ENCODE peak calls at places on chromosomes 16 and 17, in eight cellular contexts. One of them, this sample, is unnamed.

GRCh38 chr17:80619535-80620235 is 75.0 kb downstream of the RPTOR start:
- DNase-seq in T-cell: no peak
- DNase-seq in AML-193: no peak
- DNase-seq in NCI-H226: peak
- DNase-seq in GM03348: no peak
- DNase-seq in myocyte: no peak
- DNase-seq in stimulated activated CD4-positive, alpha-beta T cell treated with anti-CD3 and anti-CD28 coated beads, Interleukin-1b, Interleukin-23, amount 100 ng/mL, for 1 hour: no peak
- DNase-seq in activated CD4-positive, alpha-beta T cell treated with anti-CD3 and anti-CD28 coated beads, Interleukin-2, amount 50 U/mL, for 48 hours: no peak
- DNase-seq in this sample: no peak

GRCh38 chr16:17029602-17030350 is 441.0 kb downstream of the XYLT1 start:
- DNase-seq in activated CD4-positive, alpha-beta T cell treated with anti-CD3 and anti-CD28 coated beads, Interleukin-2, amount 50 U/mL, for 48 hours: no peak
- DNase-seq in AML-193: no peak
- DNase-seq in GM03348: no peak
- DNase-seq in NCI-H226: no peak
- DNase-seq in stimulated activated CD4-positive, alpha-beta T cell treated with anti-CD3 and anti-CD28 coated beads, Interleukin-1b, Interleukin-23, amount 100 ng/mL, for 1 hour: no peak
- DNase-seq in myocyte: no peak
- DNase-seq in T-cell: no peak
- DNase-seq in this sample: no peak

GRCh38 chr17:77863814-77864161 is 94.7 kb upstream of the TNRC6C start:
- DNase-seq in T-cell: no peak
- DNase-seq in stimulated activated CD4-positive, alpha-beta T cell treated with anti-CD3 and anti-CD28 coated beads, Interleukin-1b, Interleukin-23, amount 100 ng/mL, for 1 hour: no peak
- DNase-seq in NCI-H226: no peak
- DNase-seq in AML-193: peak
- DNase-seq in myocyte: peak
- DNase-seq in activated CD4-positive, alpha-beta T cell treated with anti-CD3 and anti-CD28 coated beads, Interleukin-2, amount 50 U/mL, for 48 hours: no peak
- DNase-seq in GM03348: peak
- DNase-seq in this sample: no peak

GRCh38 chr16:89785523-89786155 is 30.8 kb downstream of the FANCA start:
- DNase-seq in T-cell: peak
- DNase-seq in AML-193: no peak
- DNase-seq in myocyte: no peak
- DNase-seq in activated CD4-positive, alpha-beta T cell treated with anti-CD3 and anti-CD28 coated beads, Interleukin-2, amount 50 U/mL, for 48 hours: no peak
- DNase-seq in stimulated activated CD4-positive, alpha-beta T cell treated with anti-CD3 and anti-CD28 coated beads, Interleukin-1b, Interleukin-23, amount 100 ng/mL, for 1 hour: no peak
- DNase-seq in GM03348: no peak
- DNase-seq in NCI-H226: no peak
- DNase-seq in this sample: no peak

GRCh38 chr17:79904865-79905264 is 65.6 kb upstream of the CBX4 start:
- DNase-seq in T-cell: no peak
- DNase-seq in GM03348: no peak
- DNase-seq in NCI-H226: no peak
- DNase-seq in stimulated activated CD4-positive, alpha-beta T cell treated with anti-CD3 and anti-CD28 coated beads, Interleukin-1b, Interleukin-23, amount 100 ng/mL, for 1 hour: no peak
- DNase-seq in AML-193: no peak
- DNase-seq in myocyte: no peak
- DNase-seq in activated CD4-positive, alpha-beta T cell treated with anti-CD3 and anti-CD28 coated beads, Interleukin-2, amount 50 U/mL, for 48 hours: no peak
- DNase-seq in this sample: no peak

GRCh38 chr16:88650749-88651275 is at the start of gene CYBA:
- DNase-seq in stimulated activated CD4-positive, alpha-beta T cell treated with anti-CD3 and anti-CD28 coated beads, Interleukin-1b, Interleukin-23, amount 100 ng/mL, for 1 hour: peak
- DNase-seq in GM03348: peak
- DNase-seq in NCI-H226: peak
- DNase-seq in activated CD4-positive, alpha-beta T cell treated with anti-CD3 and anti-CD28 coated beads, Interleukin-2, amount 50 U/mL, for 48 hours: peak
- DNase-seq in myocyte: no peak
- DNase-seq in T-cell: peak
- DNase-seq in AML-193: peak
- DNase-seq in this sample: peak

GRCh38 chr17:56834380-56835258 is 668 bp downstream of the DGKE start:
- DNase-seq in GM03348: peak
- DNase-seq in stimulated activated CD4-positive, alpha-beta T cell treated with anti-CD3 and anti-CD28 coated beads, Interleukin-1b, Interleukin-23, amount 100 ng/mL, for 1 hour: peak
- DNase-seq in T-cell: peak
- DNase-seq in AML-193: no peak
- DNase-seq in myocyte: no peak
- DNase-seq in activated CD4-positive, alpha-beta T cell treated with anti-CD3 and anti-CD28 coated beads, Interleukin-2, amount 50 U/mL, for 48 hours: peak
- DNase-seq in NCI-H226: no peak
- DNase-seq in this sample: no peak

GRCh38 chr16:3456374-3456773 is 12.9 kb downstream of the NAA60 start:
- DNase-seq in GM03348: no peak
- DNase-seq in NCI-H226: no peak
- DNase-seq in stimulated activated CD4-positive, alpha-beta T cell treated with anti-CD3 and anti-CD28 coated beads, Interleukin-1b, Interleukin-23, amount 100 ng/mL, for 1 hour: no peak
- DNase-seq in myocyte: peak
- DNase-seq in activated CD4-positive, alpha-beta T cell treated with anti-CD3 and anti-CD28 coated beads, Interleukin-2, amount 50 U/mL, for 48 hours: no peak
- DNase-seq in AML-193: peak
- DNase-seq in T-cell: no peak
- DNase-seq in this sample: peak

GRCh38 chr17:14308636-14308964 is 7.7 kb downstream of the HS3ST3B1 start:
- DNase-seq in AML-193: no peak
- DNase-seq in activated CD4-positive, alpha-beta T cell treated with anti-CD3 and anti-CD28 coated beads, Interleukin-2, amount 50 U/mL, for 48 hours: no peak
- DNase-seq in GM03348: no peak
- DNase-seq in myocyte: no peak
- DNase-seq in NCI-H226: no peak
- DNase-seq in stimulated activated CD4-positive, alpha-beta T cell treated with anti-CD3 and anti-CD28 coated beads, Interleukin-1b, Interleukin-23, amount 100 ng/mL, for 1 hour: no peak
- DNase-seq in T-cell: no peak
- DNase-seq in this sample: no peak

GRCh38 chr16:23155445-23156049 is 6.3 kb upstream of the USP31 start:
- DNase-seq in AML-193: no peak
- DNase-seq in GM03348: no peak
- DNase-seq in stimulated activated CD4-positive, alpha-beta T cell treated with anti-CD3 and anti-CD28 coated beads, Interleukin-1b, Interleukin-23, amount 100 ng/mL, for 1 hour: no peak
- DNase-seq in T-cell: no peak
- DNase-seq in myocyte: no peak
- DNase-seq in NCI-H226: no peak
- DNase-seq in activated CD4-positive, alpha-beta T cell treated with anti-CD3 and anti-CD28 coated beads, Interleukin-2, amount 50 U/mL, for 48 hours: no peak
- DNase-seq in this sample: peak

GRCh38 chr16:3690991-3691720 is 26.2 kb downstream of the TRAP1 start:
- DNase-seq in T-cell: no peak
- DNase-seq in NCI-H226: no peak
- DNase-seq in stimulated activated CD4-positive, alpha-beta T cell treated with anti-CD3 and anti-CD28 coated beads, Interleukin-1b, Interleukin-23, amount 100 ng/mL, for 1 hour: no peak
- DNase-seq in AML-193: no peak
- DNase-seq in myocyte: peak
- DNase-seq in GM03348: peak
- DNase-seq in activated CD4-positive, alpha-beta T cell treated with anti-CD3 and anti-CD28 coated beads, Interleukin-2, amount 50 U/mL, for 48 hours: no peak
- DNase-seq in this sample: no peak

GRCh38 chr17:59329558-59330313 is 1.7 kb upstream of the YPEL2 start:
- DNase-seq in GM03348: peak
- DNase-seq in NCI-H226: peak
- DNase-seq in T-cell: peak
- DNase-seq in activated CD4-positive, alpha-beta T cell treated with anti-CD3 and anti-CD28 coated beads, Interleukin-2, amount 50 U/mL, for 48 hours: peak
- DNase-seq in stimulated activated CD4-positive, alpha-beta T cell treated with anti-CD3 and anti-CD28 coated beads, Interleukin-1b, Interleukin-23, amount 100 ng/mL, for 1 hour: no peak
- DNase-seq in myocyte: peak
- DNase-seq in AML-193: peak
- DNase-seq in this sample: peak

GRCh38 chr17:37787055-37787720 is 42.3 kb upstream of the HNF1B start:
- DNase-seq in T-cell: no peak
- DNase-seq in GM03348: peak
- DNase-seq in myocyte: no peak
- DNase-seq in AML-193: no peak
- DNase-seq in stimulated activated CD4-positive, alpha-beta T cell treated with anti-CD3 and anti-CD28 coated beads, Interleukin-1b, Interleukin-23, amount 100 ng/mL, for 1 hour: no peak
- DNase-seq in activated CD4-positive, alpha-beta T cell treated with anti-CD3 and anti-CD28 coated beads, Interleukin-2, amount 50 U/mL, for 48 hours: no peak
- DNase-seq in NCI-H226: peak
- DNase-seq in this sample: no peak

GRCh38 chr17:47253541-47254402 is at the start of gene ITGB3:
- DNase-seq in stimulated activated CD4-positive, alpha-beta T cell treated with anti-CD3 and anti-CD28 coated beads, Interleukin-1b, Interleukin-23, amount 100 ng/mL, for 1 hour: peak
- DNase-seq in AML-193: peak
- DNase-seq in activated CD4-positive, alpha-beta T cell treated with anti-CD3 and anti-CD28 coated beads, Interleukin-2, amount 50 U/mL, for 48 hours: peak
- DNase-seq in T-cell: peak
- DNase-seq in NCI-H226: peak
- DNase-seq in GM03348: peak
- DNase-seq in myocyte: peak
- DNase-seq in this sample: peak

GRCh38 chr17:61461967-61462733 is 9.9 kb downstream of the TBX4 start:
- DNase-seq in T-cell: no peak
- DNase-seq in stimulated activated CD4-positive, alpha-beta T cell treated with anti-CD3 and anti-CD28 coated beads, Interleukin-1b, Interleukin-23, amount 100 ng/mL, for 1 hour: no peak
- DNase-seq in activated CD4-positive, alpha-beta T cell treated with anti-CD3 and anti-CD28 coated beads, Interleukin-2, amount 50 U/mL, for 48 hours: no peak
- DNase-seq in AML-193: no peak
- DNase-seq in myocyte: peak
- DNase-seq in GM03348: peak
- DNase-seq in NCI-H226: no peak
- DNase-seq in this sample: no peak

GRCh38 chr16:49596699-49597291 is 223.2 kb downstream of the C16orf78 start:
- DNase-seq in activated CD4-positive, alpha-beta T cell treated with anti-CD3 and anti-CD28 coated beads, Interleukin-2, amount 50 U/mL, for 48 hours: no peak
- DNase-seq in T-cell: no peak
- DNase-seq in stimulated activated CD4-positive, alpha-beta T cell treated with anti-CD3 and anti-CD28 coated beads, Interleukin-1b, Interleukin-23, amount 100 ng/mL, for 1 hour: no peak
- DNase-seq in GM03348: no peak
- DNase-seq in myocyte: peak
- DNase-seq in AML-193: no peak
- DNase-seq in NCI-H226: no peak
- DNase-seq in this sample: no peak

GRCh38 chr17:41522301-41523224 is 3.9 kb upstream of the KRT15 start:
- DNase-seq in T-cell: no peak
- DNase-seq in GM03348: no peak
- DNase-seq in myocyte: no peak
- DNase-seq in activated CD4-positive, alpha-beta T cell treated with anti-CD3 and anti-CD28 coated beads, Interleukin-2, amount 50 U/mL, for 48 hours: no peak
- DNase-seq in AML-193: no peak
- DNase-seq in stimulated activated CD4-positive, alpha-beta T cell treated with anti-CD3 and anti-CD28 coated beads, Interleukin-1b, Interleukin-23, amount 100 ng/mL, for 1 hour: no peak
- DNase-seq in NCI-H226: peak
- DNase-seq in this sample: no peak

GRCh38 chr17:56441331-56441730 is 152.2 kb upstream of the NOG start:
- DNase-seq in myocyte: peak
- DNase-seq in T-cell: no peak
- DNase-seq in AML-193: no peak
- DNase-seq in NCI-H226: peak
- DNase-seq in stimulated activated CD4-positive, alpha-beta T cell treated with anti-CD3 and anti-CD28 coated beads, Interleukin-1b, Interleukin-23, amount 100 ng/mL, for 1 hour: no peak
- DNase-seq in activated CD4-positive, alpha-beta T cell treated with anti-CD3 and anti-CD28 coated beads, Interleukin-2, amount 50 U/mL, for 48 hours: no peak
- DNase-seq in GM03348: peak
- DNase-seq in this sample: no peak

GRCh38 chr16:3171855-3172593 is 16.0 kb upstream of the OR1F1 start:
- DNase-seq in myocyte: no peak
- DNase-seq in stimulated activated CD4-positive, alpha-beta T cell treated with anti-CD3 and anti-CD28 coated beads, Interleukin-1b, Interleukin-23, amount 100 ng/mL, for 1 hour: no peak
- DNase-seq in NCI-H226: no peak
- DNase-seq in T-cell: no peak
- DNase-seq in AML-193: no peak
- DNase-seq in GM03348: no peak
- DNase-seq in activated CD4-positive, alpha-beta T cell treated with anti-CD3 and anti-CD28 coated beads, Interleukin-2, amount 50 U/mL, for 48 hours: peak
- DNase-seq in this sample: no peak

GRCh38 chr16:86819523-86819887 is 241.2 kb downstream of the FOXL1 start:
- DNase-seq in stimulated activated CD4-positive, alpha-beta T cell treated with anti-CD3 and anti-CD28 coated beads, Interleukin-1b, Interleukin-23, amount 100 ng/mL, for 1 hour: no peak
- DNase-seq in T-cell: no peak
- DNase-seq in activated CD4-positive, alpha-beta T cell treated with anti-CD3 and anti-CD28 coated beads, Interleukin-2, amount 50 U/mL, for 48 hours: no peak
- DNase-seq in NCI-H226: no peak
- DNase-seq in myocyte: peak
- DNase-seq in AML-193: no peak
- DNase-seq in GM03348: peak
- DNase-seq in this sample: no peak

GRCh38 chr17:3534881-3535252 is 22.7 kb downstream of the TRPV3 start:
- DNase-seq in stimulated activated CD4-positive, alpha-beta T cell treated with anti-CD3 and anti-CD28 coated beads, Interleukin-1b, Interleukin-23, amount 100 ng/mL, for 1 hour: no peak
- DNase-seq in activated CD4-positive, alpha-beta T cell treated with anti-CD3 and anti-CD28 coated beads, Interleukin-2, amount 50 U/mL, for 48 hours: peak
- DNase-seq in T-cell: no peak
- DNase-seq in AML-193: no peak
- DNase-seq in GM03348: peak
- DNase-seq in NCI-H226: no peak
- DNase-seq in myocyte: no peak
- DNase-seq in this sample: no peak

GRCh38 chr17:5182597-5183409 is 8.9 kb downstream of the ZNF594 start:
- DNase-seq in AML-193: no peak
- DNase-seq in stimulated activated CD4-positive, alpha-beta T cell treated with anti-CD3 and anti-CD28 coated beads, Interleukin-1b, Interleukin-23, amount 100 ng/mL, for 1 hour: no peak
- DNase-seq in myocyte: no peak
- DNase-seq in T-cell: no peak
- DNase-seq in GM03348: no peak
- DNase-seq in NCI-H226: no peak
- DNase-seq in activated CD4-positive, alpha-beta T cell treated with anti-CD3 and anti-CD28 coated beads, Interleukin-2, amount 50 U/mL, for 48 hours: no peak
- DNase-seq in this sample: no peak

GRCh38 chr17:74840989-74841666 is 18.6 kb downstream of the GRIN2C start:
- DNase-seq in NCI-H226: no peak
- DNase-seq in T-cell: no peak
- DNase-seq in myocyte: peak
- DNase-seq in activated CD4-positive, alpha-beta T cell treated with anti-CD3 and anti-CD28 coated beads, Interleukin-2, amount 50 U/mL, for 48 hours: no peak
- DNase-seq in stimulated activated CD4-positive, alpha-beta T cell treated with anti-CD3 and anti-CD28 coated beads, Interleukin-1b, Interleukin-23, amount 100 ng/mL, for 1 hour: no peak
- DNase-seq in AML-193: peak
- DNase-seq in GM03348: peak
- DNase-seq in this sample: peak

GRCh38 chr16:17829826-17830225 is 359.1 kb upstream of the XYLT1 start:
- DNase-seq in T-cell: no peak
- DNase-seq in NCI-H226: no peak
- DNase-seq in stimulated activated CD4-positive, alpha-beta T cell treated with anti-CD3 and anti-CD28 coated beads, Interleukin-1b, Interleukin-23, amount 100 ng/mL, for 1 hour: no peak
- DNase-seq in activated CD4-positive, alpha-beta T cell treated with anti-CD3 and anti-CD28 coated beads, Interleukin-2, amount 50 U/mL, for 48 hours: no peak
- DNase-seq in AML-193: no peak
- DNase-seq in GM03348: no peak
- DNase-seq in myocyte: no peak
- DNase-seq in this sample: no peak

GRCh38 chr17:41773190-41773588 is 13.3 kb downstream of the JUP start:
- DNase-seq in myocyte: peak
- DNase-seq in GM03348: peak
- DNase-seq in NCI-H226: peak
- DNase-seq in stimulated activated CD4-positive, alpha-beta T cell treated with anti-CD3 and anti-CD28 coated beads, Interleukin-1b, Interleukin-23, amount 100 ng/mL, for 1 hour: no peak
- DNase-seq in AML-193: no peak
- DNase-seq in T-cell: no peak
- DNase-seq in activated CD4-positive, alpha-beta T cell treated with anti-CD3 and anti-CD28 coated beads, Interleukin-2, amount 50 U/mL, for 48 hours: no peak
- DNase-seq in this sample: peak

GRCh38 chr17:28505986-28506665 is at the start of gene FOXN1:
- DNase-seq in AML-193: no peak
- DNase-seq in GM03348: no peak
- DNase-seq in activated CD4-positive, alpha-beta T cell treated with anti-CD3 and anti-CD28 coated beads, Interleukin-2, amount 50 U/mL, for 48 hours: no peak
- DNase-seq in T-cell: no peak
- DNase-seq in stimulated activated CD4-positive, alpha-beta T cell treated with anti-CD3 and anti-CD28 coated beads, Interleukin-1b, Interleukin-23, amount 100 ng/mL, for 1 hour: no peak
- DNase-seq in NCI-H226: no peak
- DNase-seq in myocyte: no peak
- DNase-seq in this sample: no peak

GRCh38 chr16:49491736-49492089 is 118.1 kb downstream of the C16orf78 start:
- DNase-seq in GM03348: no peak
- DNase-seq in stimulated activated CD4-positive, alpha-beta T cell treated with anti-CD3 and anti-CD28 coated beads, Interleukin-1b, Interleukin-23, amount 100 ng/mL, for 1 hour: no peak
- DNase-seq in T-cell: no peak
- DNase-seq in NCI-H226: no peak
- DNase-seq in myocyte: no peak
- DNase-seq in activated CD4-positive, alpha-beta T cell treated with anti-CD3 and anti-CD28 coated beads, Interleukin-2, amount 50 U/mL, for 48 hours: no peak
- DNase-seq in AML-193: no peak
- DNase-seq in this sample: peak

GRCh38 chr16:66475232-66475631 is 48.1 kb downstream of the BEAN1 start:
- DNase-seq in AML-193: no peak
- DNase-seq in T-cell: no peak
- DNase-seq in GM03348: no peak
- DNase-seq in activated CD4-positive, alpha-beta T cell treated with anti-CD3 and anti-CD28 coated beads, Interleukin-2, amount 50 U/mL, for 48 hours: no peak
- DNase-seq in stimulated activated CD4-positive, alpha-beta T cell treated with anti-CD3 and anti-CD28 coated beads, Interleukin-1b, Interleukin-23, amount 100 ng/mL, for 1 hour: no peak
- DNase-seq in NCI-H226: no peak
- DNase-seq in myocyte: no peak
- DNase-seq in this sample: no peak

GRCh38 chr16:10827691-10828341 is 9.2 kb upstream of the TVP23A start:
- DNase-seq in NCI-H226: peak
- DNase-seq in stimulated activated CD4-positive, alpha-beta T cell treated with anti-CD3 and anti-CD28 coated beads, Interleukin-1b, Interleukin-23, amount 100 ng/mL, for 1 hour: no peak
- DNase-seq in GM03348: peak
- DNase-seq in activated CD4-positive, alpha-beta T cell treated with anti-CD3 and anti-CD28 coated beads, Interleukin-2, amount 50 U/mL, for 48 hours: no peak
- DNase-seq in AML-193: no peak
- DNase-seq in T-cell: no peak
- DNase-seq in myocyte: peak
- DNase-seq in this sample: peak

GRCh38 chr16:29815793-29816693 is at the start of gene PAGR1:
- DNase-seq in T-cell: peak
- DNase-seq in stimulated activated CD4-positive, alpha-beta T cell treated with anti-CD3 and anti-CD28 coated beads, Interleukin-1b, Interleukin-23, amount 100 ng/mL, for 1 hour: peak
- DNase-seq in myocyte: peak
- DNase-seq in GM03348: peak
- DNase-seq in AML-193: peak
- DNase-seq in NCI-H226: peak
- DNase-seq in activated CD4-positive, alpha-beta T cell treated with anti-CD3 and anti-CD28 coated beads, Interleukin-2, amount 50 U/mL, for 48 hours: peak
- DNase-seq in this sample: peak